ENCODE peak calls at places on chromosome 7, in six cellular contexts. G, H, S, X, U and C are unnamed samples.

GRCh38 chr7:47720141-47720906 is 138.4 kb upstream of the TNS3 start:
- DNase-seq in G (no peak), H (peak; percentile 70), S (no peak), X (no peak), U (peak; percentile 78), C (no peak)

GRCh38 chr7:157985636-157986035 is 602.0 kb downstream of the PTPRN2 start:
- DNase-seq in G (no peak), H (no peak), S (no peak), X (no peak), U (no peak), C (no peak)

GRCh38 chr7:15621468-15621867 is 59.7 kb upstream of the AGMO start:
- DNase-seq in G (no peak), H (no peak), S (no peak), X (no peak), U (no peak), C (no peak)

GRCh38 chr7:159122276-159122675 is 22.4 kb downstream of the VIPR2 start:
- DNase-seq in G (no peak), H (no peak), S (no peak), X (no peak), U (no peak), C (no peak)

GRCh38 chr7:75611557-75612178 is 119.5 kb downstream of the SPDYE5 start:
- DNase-seq in G (peak; percentile 50), H (no peak), S (no peak), X (no peak), U (no peak), C (no peak)

GRCh38 chr7:18458830-18459229 is 36.7 kb upstream of the HDAC9 start:
- DNase-seq in G (no peak), H (peak; percentile 10), S (no peak), X (no peak), U (peak; percentile 75), C (peak; percentile 71)

GRCh38 chr7:130207033-130207432 is 627 bp upstream of the SSMEM1 start:
- DNase-seq in G (no peak), H (no peak), S (no peak), X (no peak), U (no peak), C (no peak)

GRCh38 chr7:17559388-17559787 is 260.9 kb downstream of the AHR start:
- DNase-seq in G (no peak), H (no peak), S (peak; percentile 51), X (no peak), U (peak; percentile 35), C (no peak)

GRCh38 chr7:18481776-18482175 is 13.8 kb upstream of the HDAC9 start:
- DNase-seq in G (no peak), H (no peak), S (no peak), X (no peak), U (no peak), C (no peak)

GRCh38 chr7:92569137-92569536 is 21.1 kb downstream of the FAM133B start:
- DNase-seq in G (peak; percentile 52), H (no peak), S (no peak), X (no peak), U (no peak), C (no peak)

GRCh38 chr7:24318326-24318725 is 34.3 kb downstream of the NPY start:
- DNase-seq in G (peak; percentile 26), H (no peak), S (peak; percentile 25), X (no peak), U (no peak), C (no peak)

GRCh38 chr7:77887567-77887966 is 89.0 kb downstream of the PHTF2 start:
- DNase-seq in G (no peak), H (peak; percentile 86), S (peak; percentile 17), X (no peak), U (peak; percentile 84), C (no peak)

GRCh38 chr7:110573862-110574528 is 516.9 kb upstream of the LRRN3 start:
- DNase-seq in G (no peak), H (no peak), S (peak; percentile 16), X (no peak), U (peak; percentile 82), C (no peak)

GRCh38 chr7:47514818-47515217 is 67.1 kb downstream of the TNS3 start:
- DNase-seq in G (peak; percentile 30), H (peak; percentile 53), S (no peak), X (no peak), U (no peak), C (no peak)

GRCh38 chr7:24702674-24703235 is 54.5 kb downstream of the GSDME start:
- DNase-seq in G (no peak), H (peak; percentile 68), S (no peak), X (no peak), U (peak; percentile 28), C (no peak)

GRCh38 chr7:148304456-148304855 is 286.1 kb upstream of the C7orf33 start:
- DNase-seq in G (no peak), H (no peak), S (no peak), X (no peak), U (no peak), C (no peak)

GRCh38 chr7:45048748-45049147 is 40.0 kb downstream of the NACAD start:
- DNase-seq in G (no peak), H (no peak), S (no peak), X (no peak), U (peak; percentile 29), C (peak; percentile 25)

GRCh38 chr7:38040831-38041230 is 120.4 kb downstream of the EPDR1 start:
- DNase-seq in G (no peak), H (no peak), S (no peak), X (no peak), U (no peak), C (no peak)

GRCh38 chr7:81333004-81333403 is 414.2 kb upstream of the SEMA3C start:
- DNase-seq in G (no peak), H (peak; percentile 58), S (no peak), X (no peak), U (peak; percentile 76), C (no peak)

GRCh38 chr7:128011079-128011670 is 20.1 kb downstream of the LRRC4 start:
- DNase-seq in G (no peak), H (no peak), S (no peak), X (no peak), U (no peak), C (no peak)

GRCh38 chr7:43756368-43757072 is 2.0 kb upstream of the BLVRA start:
- DNase-seq in G (peak; percentile 54), H (peak; percentile 64), S (no peak), X (no peak), U (peak; percentile 79), C (no peak)

GRCh38 chr7:43443380-43443779 is 139.5 kb upstream of the STK17A start:
- DNase-seq in G (no peak), H (no peak), S (no peak), X (no peak), U (no peak), C (no peak)

GRCh38 chr7:64045301-64046040 is at the start of gene ZNF727:
- DNase-seq in G (peak; percentile 78), H (no peak), S (no peak), X (peak; percentile 48), U (no peak), C (no peak)

GRCh38 chr7:134316539-134317344 is at the start of gene SLC35B4:
- DNase-seq in G (peak; percentile 100), H (peak; percentile 95), S (peak; percentile 97), X (peak; percentile 92), U (peak; percentile 97), C (peak; percentile 96)
- TF ChIP-seq CTCF in G (peak; percentile 4), H (peak; percentile 37), S (no peak), X (peak; percentile 27), U (peak; percentile 8), C (no peak)

DNA sequence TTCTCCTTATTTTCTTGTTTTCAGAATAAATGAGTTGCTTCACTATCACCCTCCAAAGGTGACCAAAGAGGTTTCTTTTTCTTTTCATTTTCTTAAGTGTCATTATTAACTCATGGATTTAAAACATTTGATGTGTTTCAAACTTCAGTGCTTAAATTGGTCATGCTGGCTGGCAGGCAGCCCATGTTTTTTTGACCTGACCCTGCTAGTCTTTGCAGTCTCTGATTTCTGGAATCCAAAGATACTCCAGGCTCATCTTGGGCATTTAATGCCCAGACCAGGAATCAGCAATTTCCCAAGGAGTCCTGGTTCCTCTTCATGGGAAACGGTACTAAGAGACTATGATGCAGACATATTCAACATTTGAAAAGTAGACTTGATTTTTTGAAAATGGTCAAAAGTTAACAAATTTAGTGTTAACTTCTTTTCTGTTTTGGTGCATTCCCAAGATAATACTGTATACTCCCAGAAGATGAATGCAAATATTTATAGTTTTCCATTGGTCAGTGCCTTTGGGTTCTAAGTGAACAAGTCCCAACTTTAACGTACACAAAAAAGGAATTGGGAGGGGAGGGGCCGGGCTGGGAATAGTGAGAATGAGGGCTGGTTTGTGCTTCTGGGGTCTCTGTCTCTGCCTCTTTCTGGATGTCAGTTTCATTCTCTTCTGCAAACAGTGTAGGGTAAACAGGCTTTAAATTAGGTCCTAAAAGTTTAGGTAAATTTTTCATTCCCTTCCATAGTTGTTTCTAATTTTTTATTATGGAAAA is 19.8 kb downstream of the NUB1 start:
- DNase-seq in G (no peak), H (no peak), S (no peak), X (no peak), U (no peak), C (no peak)
- TF ChIP-seq CTCF in G (no peak), H (no peak), S (no peak), X (no peak), U (no peak), C (no peak)

GRCh38 chr7:134329614-134330316 is 13.0 kb upstream of the SLC35B4 start:
- DNase-seq in G (no peak), H (no peak), S (no peak), X (no peak), U (no peak), C (no peak)

GRCh38 chr7:134328900-134329299 is 12.2 kb upstream of the SLC35B4 start:
- DNase-seq in G (no peak), H (no peak), S (no peak), X (no peak), U (no peak), C (no peak)

GRCh38 chr7:134330990-134331389 is 14.3 kb upstream of the SLC35B4 start:
- DNase-seq in G (peak; percentile 23), H (no peak), S (no peak), X (no peak), U (no peak), C (no peak)

GRCh38 chr7:134331393-134331792 is 14.7 kb upstream of the SLC35B4 start:
- DNase-seq in G (no peak), H (no peak), S (no peak), X (no peak), U (no peak), C (no peak)

DNA sequence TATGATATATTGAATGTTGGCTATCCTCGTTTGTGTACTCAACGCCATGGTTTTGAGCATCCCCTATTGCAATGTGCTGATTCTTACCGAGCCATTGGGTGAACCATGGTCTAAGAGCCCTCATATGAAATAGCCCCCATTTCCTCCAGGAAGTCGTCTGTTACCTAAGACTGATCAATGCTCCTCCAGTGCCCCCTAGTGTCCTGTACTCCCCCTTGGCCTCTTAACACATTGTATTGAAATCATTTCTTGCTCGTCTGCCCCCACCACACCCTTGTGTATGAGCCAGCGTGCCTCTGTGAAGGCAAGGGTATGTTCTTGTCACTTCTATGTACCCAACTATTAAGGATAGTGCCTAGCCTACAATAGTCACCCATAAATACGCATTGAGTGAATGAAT is 11.2 kb upstream of the SLC35B4 start:
- DNase-seq in G (peak; percentile 86), H (peak; percentile 53), S (peak; percentile 38), X (peak; percentile 51), U (peak; percentile 12), C (peak; percentile 51)
- TF ChIP-seq CTCF in G (peak; percentile 84), H (peak; percentile 50), S (peak; percentile 36), X (peak; percentile 55), U (peak; percentile 38), C (no peak)

DNA sequence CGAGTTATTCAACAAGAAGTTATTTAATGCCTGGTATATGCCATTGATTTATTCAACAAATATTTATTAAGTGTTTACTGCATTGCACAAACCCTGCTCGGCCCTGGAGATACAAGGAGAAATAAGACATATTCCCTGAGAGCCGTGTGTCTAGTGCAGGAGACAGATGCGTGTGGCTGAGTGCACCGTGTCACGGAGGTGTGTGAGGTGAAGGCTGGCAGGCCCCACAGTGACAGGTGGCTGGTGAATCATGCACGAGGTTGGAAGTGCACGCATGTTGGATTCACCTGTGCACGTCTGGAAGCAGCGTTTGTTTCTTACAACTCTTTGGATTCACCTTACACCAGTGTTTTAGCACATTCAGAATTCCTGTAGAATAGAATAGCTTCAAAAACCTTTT is 136.6 kb upstream of the SHH start:
- DNase-seq in G (no peak), H (no peak), S (no peak), X (no peak), U (no peak), C (no peak)
- TF ChIP-seq CTCF in G (no peak), H (no peak), S (no peak), X (no peak), U (no peak), C (no peak)